ENCODE peak calls at places on chromosomes 4 and X, in seven cellular contexts. W is B cell, X is neuronal stem cell, S is epithelial cell of proximal tubule, V is K562, E is ELR, F is mammary epithelial cell. O is an unnamed sample.

GRCh38 chr4:147060171-147060931 is 114.7 kb upstream of the TTC29 start:
- DNase-seq in W (no peak), X (peak), S (no peak), V (no peak), E (peak), F (peak), O (no peak)

GRCh38 chr4:185139736-185140135 is 3.3 kb upstream of the SLC25A4 start:
- DNase-seq in W (no peak), X (no peak), S (no peak), V (no peak), E (no peak), F (peak), O (no peak)

GRCh38 chr4:94363136-94363655 is 20.6 kb upstream of the HPGDS start:
- DNase-seq in W (no peak), X (no peak), S (no peak), V (no peak), E (no peak), F (no peak), O (no peak)

GRCh38 chr4:145635630-145636029 is 16.4 kb downstream of the MMAA start:
- DNase-seq in W (no peak), X (no peak), S (no peak), V (no peak), E (no peak), F (no peak), O (no peak)

GRCh38 chr4:124262211-124263179 is 450.0 kb downstream of the ANKRD50 start:
- DNase-seq in W (peak), X (peak), S (peak), V (peak), E (peak), F (peak), O (no peak)

GRCh38 chr4:22553560-22553959 is 37.7 kb upstream of the ADGRA3 start:
- DNase-seq in W (no peak), X (no peak), S (no peak), V (no peak), E (no peak), F (no peak), O (no peak)

GRCh38 chr4:105613326-105613725 is 60.9 kb downstream of the ARHGEF38 start:
- DNase-seq in W (no peak), X (no peak), S (no peak), V (no peak), E (no peak), F (no peak), O (no peak)

GRCh38 chr4:1212546-1213335 is 36.2 kb downstream of the CTBP1 start:
- DNase-seq in W (no peak), X (no peak), S (no peak), V (no peak), E (no peak), F (no peak), O (no peak)

GRCh38 chrX:111837226-111837625 is 38.8 kb upstream of the TRPC5OS start:
- DNase-seq in W (no peak), X (no peak), S (no peak), V (no peak), E (no peak), F (no peak), O (no peak)

GRCh38 chrX:116436358-116436816 is at the start of gene SLC6A14:
- DNase-seq in W (no peak), X (no peak), S (no peak), V (no peak), E (no peak), F (no peak), O (no peak)

GRCh38 chr4:99458911-99459447 is 23.8 kb upstream of the ADH7 start:
- DNase-seq in W (no peak), X (no peak), S (peak), V (no peak), E (no peak), F (peak), O (no peak)

GRCh38 chr4:37905526-37906169 is 14.8 kb downstream of the TBC1D1 start:
- DNase-seq in W (no peak), X (no peak), S (no peak), V (no peak), E (no peak), F (no peak), O (no peak)

GRCh38 chrX:97551821-97552220 is 668.1 kb downstream of the RPA4 start:
- DNase-seq in W (no peak), X (no peak), S (no peak), V (no peak), E (no peak), F (no peak), O (no peak)

GRCh38 chr4:40310225-40310624 is 24.9 kb upstream of the CHRNA9 start:
- DNase-seq in W (no peak), X (no peak), S (no peak), V (no peak), E (no peak), F (no peak), O (no peak)

GRCh38 chr4:98290511-98290910 is 29.3 kb downstream of the RAP1GDS1 start:
- DNase-seq in W (no peak), X (no peak), S (no peak), V (no peak), E (no peak), F (no peak), O (no peak)

GRCh38 chr4:90190510-90190909 is 63.3 kb downstream of the CCSER1 start:
- DNase-seq in W (no peak), X (no peak), S (no peak), V (no peak), E (no peak), F (no peak), O (no peak)

GRCh38 chr4:127049506-127049905 is 583.3 kb upstream of the INTU start:
- DNase-seq in W (no peak), X (no peak), S (peak), V (no peak), E (no peak), F (no peak), O (no peak)

GRCh38 chr4:7652451-7652871 is 217.7 kb upstream of the PSAPL1 start:
- DNase-seq in W (no peak), X (no peak), S (no peak), V (no peak), E (no peak), F (no peak), O (no peak)

GRCh38 chr4:189206953-189207352 is 733.7 kb upstream of the FRG1 start:
- DNase-seq in W (no peak), X (no peak), S (no peak), V (no peak), E (no peak), F (no peak), O (no peak)

GRCh38 chrX:72609313-72609712 is 36.7 kb upstream of the HDAC8 start:
- DNase-seq in W (no peak), X (no peak), S (no peak), V (peak), E (peak), F (peak), O (no peak)

GRCh38 chr4:138202686-138203085 is 39.5 kb downstream of the SLC7A11 start:
- DNase-seq in W (no peak), X (no peak), S (no peak), V (no peak), E (no peak), F (no peak), O (no peak)

GRCh38 chrX:8345473-8345872 is 119.2 kb upstream of the VCX3B start:
- DNase-seq in W (no peak), X (no peak), S (peak), V (no peak), E (peak), F (peak), O (no peak)

GRCh38 chr4:10584042-10584441 is 100.5 kb downstream of the CLNK start:
- DNase-seq in W (no peak), X (no peak), S (peak), V (no peak), E (peak), F (peak), O (no peak)

GRCh38 chr4:88244056-88244455 is 40.3 kb downstream of the PPM1K start:
- DNase-seq in W (no peak), X (no peak), S (no peak), V (no peak), E (no peak), F (no peak), O (no peak)

GRCh38 chr4:177118596-177118995 is 191.1 kb upstream of the NEIL3 start:
- DNase-seq in W (no peak), X (no peak), S (peak), V (no peak), E (no peak), F (peak), O (no peak)